ENCODE peak calls at places on chromosomes 5 and 9, in nine cellular contexts. R is aorta, X is ascending aorta, O is heart left ventricle, P is left ventricle myocardium inferior, V is dorsolateral prefrontal cortex, G is iPS DF 6.9, E is AG10803, N is WERI-Rb-1. Z is an unnamed sample.

GRCh38 chr5:167489202-167489601 is 802.2 kb upstream of the WWC1 start:
- DNase-seq in R (no peak), X (no peak), O (no peak), P (no peak), V (no peak), G (no peak), E (peak), N (no peak), Z (no peak)

GRCh38 chr5:122967085-122967484 is 69.4 kb downstream of the PPIC start:
- DNase-seq in R (no peak), X (no peak), O (no peak), P (no peak), V (no peak), G (no peak), E (no peak), N (no peak), Z (no peak)

GRCh38 chr5:107275333-107275732 is 395.4 kb downstream of the EFNA5 start:
- DNase-seq in R (no peak), X (no peak), O (no peak), P (no peak), V (no peak), G (no peak), E (no peak), N (no peak), Z (no peak)

GRCh38 chr9:122865300-122865699 is 36.9 kb upstream of the PDCL start:
- DNase-seq in R (no peak), X (no peak), O (no peak), P (no peak), V (no peak), G (no peak), E (no peak), N (no peak), Z (no peak)

GRCh38 chr5:155926011-155926410 is 401.0 kb upstream of the SGCD start:
- DNase-seq in R (no peak), X (no peak), O (no peak), P (no peak), V (no peak), G (no peak), E (peak), N (no peak), Z (no peak)

GRCh38 chr9:93193373-93193725 is 9.4 kb downstream of the WNK2 start:
- DNase-seq in R (no peak), X (no peak), O (no peak), P (no peak), V (peak), G (no peak), E (no peak), N (no peak), Z (no peak)

GRCh38 chr9:5402217-5402616 is 35.5 kb downstream of the PLGRKT start:
- DNase-seq in R (no peak), X (no peak), O (no peak), P (no peak), V (no peak), G (no peak), E (no peak), N (no peak), Z (no peak)

GRCh38 chr9:79623799-79624721 is 52.3 kb downstream of the TLE4 start:
- DNase-seq in R (peak), X (peak), O (peak), P (peak), V (no peak), G (no peak), E (no peak), N (no peak), Z (peak)

GRCh38 chr5:170307575-170308465 is 10.2 kb upstream of the LCP2 start:
- DNase-seq in R (peak), X (peak), O (peak), P (peak), V (peak), G (no peak), E (peak), N (no peak), Z (no peak)

GRCh38 chr5:16490911-16491310 is 25.3 kb upstream of the ZNF622 start:
- DNase-seq in R (no peak), X (no peak), O (no peak), P (no peak), V (no peak), G (no peak), E (no peak), N (no peak), Z (no peak)

GRCh38 chr9:93037476-93037971 is 21.0 kb upstream of the SUSD3 start:
- DNase-seq in R (no peak), X (no peak), O (no peak), P (no peak), V (no peak), G (no peak), E (no peak), N (no peak), Z (no peak)

GRCh38 chr5:95963650-95964410 is 2.2 kb upstream of the ELL2 start:
- DNase-seq in R (no peak), X (no peak), O (no peak), P (no peak), V (no peak), G (no peak), E (no peak), N (no peak), Z (no peak)

GRCh38 chr9:89993678-89994630 is 389.1 kb downstream of the GADD45G start:
- DNase-seq in R (peak), X (no peak), O (peak), P (peak), V (peak), G (no peak), E (peak), N (no peak), Z (no peak)

DNA sequence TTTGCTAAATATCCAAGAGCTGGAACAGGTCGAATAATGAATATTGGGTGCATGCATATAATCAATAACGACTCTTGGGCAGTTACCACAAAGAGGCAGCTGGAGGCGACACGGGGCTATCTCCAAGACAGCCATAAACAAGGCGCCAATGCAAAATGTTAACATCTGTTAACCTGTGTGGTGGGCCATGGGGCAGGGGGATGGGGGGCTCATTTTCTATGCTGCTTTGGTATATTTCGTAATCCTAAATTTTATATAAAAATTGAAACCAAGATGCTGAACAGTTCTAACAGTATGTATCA is 1.3 kb upstream of the RNF44 start:
- DNase-seq in R (no peak), X (no peak), O (peak), P (no peak), V (no peak), G (no peak), E (no peak), N (no peak), Z (no peak)
- H3K4me3 ChIP-seq in R (no peak), X (peak), O (no peak), P (peak), V (peak), G (no peak), E (no peak), N (peak), Z (peak)

DNA sequence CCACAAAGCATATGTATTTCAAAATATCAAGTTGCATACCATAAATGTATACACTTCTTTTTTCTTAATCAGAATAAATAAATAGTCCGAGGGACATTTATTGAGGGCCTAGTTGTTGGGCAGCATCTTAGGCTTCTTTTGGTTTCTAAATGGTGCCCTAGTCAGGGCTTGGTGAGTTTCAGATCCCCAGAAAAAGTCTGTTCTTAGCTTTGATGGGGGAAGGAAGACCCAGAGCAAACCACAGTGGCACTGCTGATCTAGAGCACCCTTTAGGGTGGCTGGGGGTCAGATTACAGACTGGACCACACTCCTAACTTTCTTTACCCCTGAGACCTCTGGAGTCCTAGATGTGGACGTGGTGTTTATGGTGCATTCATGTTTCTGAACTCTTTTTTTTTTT is 97.8 kb downstream of the C9orf152 start:
- DNase-seq in R (no peak), X (no peak), O (no peak), P (no peak), V (no peak), G (no peak), E (no peak), N (no peak), Z (no peak)
- H3K4me3 ChIP-seq in R (no peak), X (no peak), O (no peak), P (no peak), V (no peak), G (no peak), E (no peak), N (no peak), Z (no peak)

GRCh38 chr5:181070523-181070922 is 30.5 kb downstream of the BTNL9 start:
- DNase-seq in R (no peak), X (no peak), O (no peak), P (no peak), V (no peak), G (no peak), E (no peak), N (no peak), Z (no peak)

GRCh38 chr5:181071257-181071656 is 31.2 kb downstream of the BTNL9 start:
- DNase-seq in R (no peak), X (no peak), O (no peak), P (no peak), V (no peak), G (no peak), E (no peak), N (no peak), Z (no peak)

GRCh38 chr5:181064987-181065386 is 24.9 kb downstream of the BTNL9 start:
- DNase-seq in R (no peak), X (no peak), O (no peak), P (no peak), V (no peak), G (no peak), E (no peak), N (no peak), Z (no peak)

DNA sequence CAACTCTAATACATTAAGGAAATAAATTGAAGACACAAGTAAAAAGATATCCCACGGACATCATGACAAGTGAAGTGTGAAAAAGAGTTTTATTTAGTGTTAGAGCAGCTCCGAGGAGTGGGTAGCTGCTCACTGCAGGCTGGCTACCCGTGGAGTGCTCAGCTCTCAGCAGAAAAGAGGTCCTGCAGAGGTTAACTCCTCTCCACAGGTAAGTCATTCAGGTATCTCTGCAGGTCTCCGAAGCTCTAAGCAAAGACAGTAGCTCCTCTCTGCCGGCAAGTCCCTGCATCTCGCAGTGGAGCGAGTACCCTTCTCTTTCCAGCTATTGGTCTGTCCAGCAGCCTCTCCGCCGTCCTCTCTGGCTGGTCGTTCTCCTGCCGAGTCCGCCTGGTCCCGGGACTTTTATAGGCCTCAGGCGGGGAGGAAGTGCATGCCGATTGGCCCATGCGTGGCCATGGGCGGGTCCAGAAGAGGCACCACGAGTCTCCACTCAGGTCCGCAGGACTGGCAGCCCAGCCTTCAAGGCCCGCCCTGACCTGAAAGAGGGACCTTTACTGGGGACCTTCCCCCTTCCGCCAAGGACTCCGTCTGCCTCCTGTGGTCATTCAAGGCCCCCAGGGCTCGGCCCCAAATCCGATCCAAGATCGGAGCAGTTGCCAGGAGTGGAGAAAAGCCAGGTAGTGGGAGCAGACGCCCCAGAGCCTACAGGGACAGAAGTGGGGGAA is 29.9 kb downstream of the BTNL9 start:
- DNase-seq in R (no peak), X (no peak), O (no peak), P (no peak), V (no peak), G (no peak), E (no peak), N (no peak), Z (no peak)
- H3K4me3 ChIP-seq in R (no peak), X (no peak), O (peak), P (no peak), V (no peak), G (peak), E (no peak), N (no peak), Z (no peak)

GRCh38 chr9:28443461-28443860 is 870.2 kb upstream of the C9orf72 start:
- DNase-seq in R (peak), X (no peak), O (no peak), P (no peak), V (no peak), G (no peak), E (no peak), N (no peak), Z (no peak)

GRCh38 chr9:28439688-28440087 is 866.4 kb upstream of the C9orf72 start:
- DNase-seq in R (peak), X (no peak), O (no peak), P (no peak), V (no peak), G (no peak), E (no peak), N (no peak), Z (no peak)

GRCh38 chr9:28445211-28445610 is 871.9 kb upstream of the C9orf72 start:
- DNase-seq in R (no peak), X (no peak), O (no peak), P (no peak), V (no peak), G (no peak), E (no peak), N (no peak), Z (no peak)

DNA sequence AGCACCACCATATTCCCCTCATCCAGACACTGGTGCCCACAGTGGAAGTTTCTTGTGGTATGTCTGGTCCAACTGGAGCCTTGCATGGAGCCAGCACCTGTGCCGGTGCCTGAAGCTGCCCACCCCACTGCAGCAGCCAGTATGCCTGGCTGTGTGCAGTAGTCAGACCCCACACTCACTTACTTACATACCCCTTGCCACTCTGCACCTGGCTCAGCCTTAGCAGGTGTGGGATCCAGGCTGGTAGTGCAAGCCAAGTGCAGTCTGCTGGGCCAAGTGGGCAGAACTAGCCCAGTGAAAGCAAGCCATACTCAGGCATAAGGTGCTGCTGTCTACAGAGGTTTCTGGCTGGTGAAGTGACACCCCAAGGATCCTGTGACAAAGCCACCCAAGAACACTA is 871.4 kb upstream of the C9orf72 start:
- DNase-seq in R (peak), X (no peak), O (no peak), P (no peak), V (no peak), G (no peak), E (no peak), N (no peak), Z (no peak)
- H3K4me3 ChIP-seq in R (no peak), X (no peak), O (no peak), P (no peak), V (no peak), G (no peak), E (no peak), N (no peak), Z (no peak)

GRCh38 chr9:105503873-105504272 is 54.1 kb upstream of the FKTN start:
- DNase-seq in R (no peak), X (no peak), O (no peak), P (no peak), V (no peak), G (no peak), E (no peak), N (no peak), Z (no peak)
- H3K4me3 ChIP-seq in R (no peak), X (no peak), O (no peak), P (no peak), V (no peak), G (no peak), E (no peak), N (no peak), Z (no peak)

GRCh38 chr9:135221576-135221950 is 134.1 kb downstream of the OLFM1 start:
- DNase-seq in R (no peak), X (no peak), O (peak), P (no peak), V (no peak), G (no peak), E (no peak), N (no peak), Z (no peak)

GRCh38 chr9:135221951-135222631 is 134.6 kb downstream of the OLFM1 start:
- DNase-seq in R (peak), X (no peak), O (peak), P (no peak), V (no peak), G (no peak), E (no peak), N (no peak), Z (no peak)

GRCh38 chr9:135223831-135224230 is 136.4 kb downstream of the OLFM1 start:
- DNase-seq in R (peak), X (no peak), O (peak), P (no peak), V (no peak), G (no peak), E (no peak), N (no peak), Z (no peak)

GRCh38 chr9:135224286-135224871 is 136.9 kb downstream of the OLFM1 start:
- DNase-seq in R (peak), X (no peak), O (peak), P (no peak), V (no peak), G (no peak), E (no peak), N (no peak), Z (no peak)

GRCh38 chr9:135222991-135223760 is 135.7 kb downstream of the OLFM1 start:
- DNase-seq in R (peak), X (no peak), O (peak), P (no peak), V (no peak), G (no peak), E (no peak), N (no peak), Z (no peak)
- H3K4me3 ChIP-seq in R (no peak), X (no peak), O (no peak), P (no peak), V (no peak), G (no peak), E (no peak), N (no peak), Z (no peak)

GRCh38 chr9:4079906-4080305 is 220.0 kb downstream of the GLIS3 start:
- DNase-seq in R (no peak), X (no peak), O (no peak), P (no peak), V (no peak), G (no peak), E (no peak), N (no peak), Z (no peak)

GRCh38 chr9:4081948-4082347 is 217.9 kb downstream of the GLIS3 start:
- DNase-seq in R (no peak), X (no peak), O (no peak), P (no peak), V (no peak), G (no peak), E (no peak), N (no peak), Z (no peak)

GRCh38 chr9:4080889-4081548 is 218.8 kb downstream of the GLIS3 start:
- DNase-seq in R (no peak), X (no peak), O (no peak), P (no peak), V (peak), G (no peak), E (no peak), N (no peak), Z (no peak)

GRCh38 chr9:4082948-4083347 is 216.9 kb downstream of the GLIS3 start:
- DNase-seq in R (no peak), X (no peak), O (no peak), P (no peak), V (no peak), G (no peak), E (peak), N (no peak), Z (no peak)

DNA sequence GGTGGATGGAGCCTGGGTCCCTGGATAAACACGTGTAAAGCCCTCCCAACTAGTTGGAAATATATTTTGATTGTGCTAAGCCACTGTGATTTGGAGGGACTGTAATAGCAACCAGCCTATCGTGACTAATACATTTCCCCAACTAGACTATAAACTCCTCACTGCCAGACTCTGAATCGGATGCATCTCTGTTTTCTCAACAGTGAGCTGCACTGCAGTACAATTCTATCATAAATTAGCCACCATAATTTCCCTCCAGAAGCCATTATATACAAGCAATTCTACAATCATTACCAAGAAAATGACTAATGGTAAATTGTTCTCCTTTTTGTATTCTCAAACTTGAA is 218.3 kb downstream of the GLIS3 start:
- DNase-seq in R (no peak), X (no peak), O (no peak), P (no peak), V (no peak), G (no peak), E (no peak), N (no peak), Z (no peak)
- H3K4me3 ChIP-seq in R (no peak), X (no peak), O (no peak), P (no peak), V (peak), G (no peak), E (no peak), N (no peak), Z (no peak)